ENCODE peak calls at places on chromosomes 6 and 20, in four cellular contexts. P is left lung, I is AG20443, V is NCI-H1105 treated with DMSO at 0.1 percent for 48 hours. A is an unnamed sample.

GRCh38 chr20:41136695-41137411 is 490 bp upstream of the PLCG1 start:
- DNase-seq in V (peak; percentile 79), I (peak; percentile 99), P (peak; percentile 94), A (peak; percentile 97)

GRCh38 chr6:125791151-125791819 is 525 bp downstream of the NCOA7 start:
- DNase-seq in V (peak; percentile 75), I (peak; percentile 64), P (peak; percentile 59), A (peak; percentile 64)

GRCh38 chr20:25058051-25058796 is at the start of gene ACSS1:
- DNase-seq in I (peak; percentile 58), V (no peak), P (peak; percentile 92), A (peak; percentile 38)

GRCh38 chr6:106512048-106512957 is 117.0 kb downstream of the RTN4IP1 start:
- DNase-seq in V (peak; percentile 21), P (peak; percentile 97), I (peak; percentile 76), A (peak; percentile 50)

GRCh38 chr6:113451030-113451429 is 406.1 kb upstream of the MARCKS start:
- DNase-seq in I (no peak), V (no peak), P (peak; percentile 21), A (no peak)

GRCh38 chr6:11772109-11772830 is 6.3 kb downstream of the ADTRP start:
- DNase-seq in V (no peak), I (peak; percentile 84), P (no peak), A (peak; percentile 84)

GRCh38 chr6:163944897-163945296 is 530.4 kb downstream of the QKI start:
- DNase-seq in I (no peak), V (peak; percentile 14), P (no peak), A (no peak)

GRCh38 chr6:163756079-163756478 is 341.6 kb downstream of the QKI start:
- DNase-seq in I (no peak), P (no peak), V (no peak), A (no peak)

GRCh38 chr6:71298459-71298858 is 9.8 kb downstream of the OGFRL1 start:
- DNase-seq in V (no peak), I (no peak), P (no peak), A (no peak)

GRCh38 chr6:132401120-132401940 is at the start of gene MOXD1:
- DNase-seq in P (peak; percentile 81), I (peak; percentile 95), V (peak; percentile 43), A (peak; percentile 83)

GRCh38 chr6:142377112-142377848 is 75.5 kb downstream of the ADGRG6 start:
- DNase-seq in P (no peak), I (no peak), V (peak; percentile 92), A (no peak)

GRCh38 chr6:159008656-159009288 is 8.8 kb upstream of the RSPH3 start:
- DNase-seq in I (peak; percentile 52), P (no peak), V (peak; percentile 54), A (peak; percentile 45)

GRCh38 chr6:36873612-36874011 is 991 bp downstream of the PPIL1 start:
- DNase-seq in V (peak; percentile 30), P (no peak), I (no peak), A (no peak)

GRCh38 chr20:4546342-4546741 is 175.4 kb upstream of the PRND start:
- DNase-seq in I (no peak), V (no peak), P (no peak), A (no peak)

A was measured in AG08395.